ENCODE peak calls at places on chromosomes 3 and 15, in seven cellular contexts. One of them, this sample, is unnamed.

GRCh38 chr15:87764461-87765236 is 491.9 kb downstream of the NTRK3 start:
- DNase-seq in progenitor cell of endocrine pancreas: no peak
- DNase-seq in AG10803: peak; percentile 90
- DNase-seq in GM03348: peak; percentile 77
- DNase-seq in heart left ventricle: no peak
- DNase-seq in CD8-positive, alpha-beta memory T cell: no peak
- DNase-seq in stimulated activated naive CD8-positive, alpha-beta T cell treated with anti-CD3 and anti-CD28 coated beads, Interleukin-15, Interleukin-2, amounts not matched to agents 100 U/mL and 50 U/mL, for 24 hours: no peak
- DNase-seq in this sample: no peak

GRCh38 chr15:100918690-100919480 is at the start of gene LRRK1:
- DNase-seq in progenitor cell of endocrine pancreas: no peak
- DNase-seq in AG10803: peak; percentile 42
- DNase-seq in GM03348: peak; percentile 82
- DNase-seq in heart left ventricle: peak; percentile 47
- DNase-seq in CD8-positive, alpha-beta memory T cell: no peak
- DNase-seq in stimulated activated naive CD8-positive, alpha-beta T cell treated with anti-CD3 and anti-CD28 coated beads, Interleukin-15, Interleukin-2, amounts not matched to agents 100 U/mL and 50 U/mL, for 24 hours: peak; percentile 29
- DNase-seq in this sample: peak; percentile 33

GRCh38 chr3:150764607-150765366 is 1.8 kb upstream of the SIAH2 start:
- DNase-seq in progenitor cell of endocrine pancreas: no peak
- DNase-seq in AG10803: no peak
- DNase-seq in GM03348: no peak
- DNase-seq in heart left ventricle: no peak
- DNase-seq in CD8-positive, alpha-beta memory T cell: no peak
- DNase-seq in stimulated activated naive CD8-positive, alpha-beta T cell treated with anti-CD3 and anti-CD28 coated beads, Interleukin-15, Interleukin-2, amounts not matched to agents 100 U/mL and 50 U/mL, for 24 hours: no peak
- DNase-seq in this sample: no peak

GRCh38 chr3:173553635-173554280 is 156.2 kb downstream of the NLGN1 start:
- DNase-seq in progenitor cell of endocrine pancreas: no peak
- DNase-seq in AG10803: peak; percentile 58
- DNase-seq in GM03348: peak; percentile 48
- DNase-seq in heart left ventricle: no peak
- DNase-seq in CD8-positive, alpha-beta memory T cell: no peak
- DNase-seq in stimulated activated naive CD8-positive, alpha-beta T cell treated with anti-CD3 and anti-CD28 coated beads, Interleukin-15, Interleukin-2, amounts not matched to agents 100 U/mL and 50 U/mL, for 24 hours: no peak
- DNase-seq in this sample: peak; percentile 14

GRCh38 chr3:148847351-148847750 is 17.7 kb upstream of the CPA3 start:
- DNase-seq in progenitor cell of endocrine pancreas: no peak
- DNase-seq in AG10803: peak; percentile 32
- DNase-seq in GM03348: peak; percentile 29
- DNase-seq in heart left ventricle: no peak
- DNase-seq in CD8-positive, alpha-beta memory T cell: no peak
- DNase-seq in stimulated activated naive CD8-positive, alpha-beta T cell treated with anti-CD3 and anti-CD28 coated beads, Interleukin-15, Interleukin-2, amounts not matched to agents 100 U/mL and 50 U/mL, for 24 hours: no peak
- DNase-seq in this sample: no peak

GRCh38 chr15:90481023-90481422 is 48.7 kb upstream of the CRTC3 start:
- DNase-seq in progenitor cell of endocrine pancreas: no peak
- DNase-seq in AG10803: peak; percentile 7
- DNase-seq in GM03348: no peak
- DNase-seq in heart left ventricle: no peak
- DNase-seq in CD8-positive, alpha-beta memory T cell: no peak
- DNase-seq in stimulated activated naive CD8-positive, alpha-beta T cell treated with anti-CD3 and anti-CD28 coated beads, Interleukin-15, Interleukin-2, amounts not matched to agents 100 U/mL and 50 U/mL, for 24 hours: peak; percentile 32
- DNase-seq in this sample: no peak

GRCh38 chr15:75468908-75469307 is 17.4 kb upstream of the SIN3A start:
- DNase-seq in progenitor cell of endocrine pancreas: no peak
- DNase-seq in AG10803: no peak
- DNase-seq in GM03348: no peak
- DNase-seq in heart left ventricle: no peak
- DNase-seq in CD8-positive, alpha-beta memory T cell: no peak
- DNase-seq in stimulated activated naive CD8-positive, alpha-beta T cell treated with anti-CD3 and anti-CD28 coated beads, Interleukin-15, Interleukin-2, amounts not matched to agents 100 U/mL and 50 U/mL, for 24 hours: no peak
- DNase-seq in this sample: no peak

GRCh38 chr15:66838671-66839239 is 136.7 kb downstream of the SMAD6 start:
- DNase-seq in progenitor cell of endocrine pancreas: no peak
- DNase-seq in AG10803: peak; percentile 47
- DNase-seq in GM03348: peak; percentile 64
- DNase-seq in heart left ventricle: no peak
- DNase-seq in CD8-positive, alpha-beta memory T cell: no peak
- DNase-seq in stimulated activated naive CD8-positive, alpha-beta T cell treated with anti-CD3 and anti-CD28 coated beads, Interleukin-15, Interleukin-2, amounts not matched to agents 100 U/mL and 50 U/mL, for 24 hours: no peak
- DNase-seq in this sample: peak; percentile 40

GRCh38 chr3:32586361-32586760 is 15.7 kb upstream of the DYNC1LI1 start:
- DNase-seq in progenitor cell of endocrine pancreas: no peak
- DNase-seq in AG10803: no peak
- DNase-seq in GM03348: no peak
- DNase-seq in heart left ventricle: no peak
- DNase-seq in CD8-positive, alpha-beta memory T cell: no peak
- DNase-seq in stimulated activated naive CD8-positive, alpha-beta T cell treated with anti-CD3 and anti-CD28 coated beads, Interleukin-15, Interleukin-2, amounts not matched to agents 100 U/mL and 50 U/mL, for 24 hours: no peak
- DNase-seq in this sample: no peak

GRCh38 chr3:173865900-173866498 is 468.5 kb downstream of the NLGN1 start:
- DNase-seq in progenitor cell of endocrine pancreas: no peak
- DNase-seq in AG10803: no peak
- DNase-seq in GM03348: no peak
- DNase-seq in heart left ventricle: no peak
- DNase-seq in CD8-positive, alpha-beta memory T cell: no peak
- DNase-seq in stimulated activated naive CD8-positive, alpha-beta T cell treated with anti-CD3 and anti-CD28 coated beads, Interleukin-15, Interleukin-2, amounts not matched to agents 100 U/mL and 50 U/mL, for 24 hours: no peak
- DNase-seq in this sample: no peak

GRCh38 chr3:195895900-195896360 is 12.4 kb downstream of the TNK2 start:
- DNase-seq in progenitor cell of endocrine pancreas: no peak
- DNase-seq in AG10803: no peak
- DNase-seq in GM03348: peak; percentile 84
- DNase-seq in heart left ventricle: peak; percentile 60
- DNase-seq in CD8-positive, alpha-beta memory T cell: peak; percentile 58
- DNase-seq in stimulated activated naive CD8-positive, alpha-beta T cell treated with anti-CD3 and anti-CD28 coated beads, Interleukin-15, Interleukin-2, amounts not matched to agents 100 U/mL and 50 U/mL, for 24 hours: peak; percentile 77
- DNase-seq in this sample: no peak